ENCODE peak calls at places on chromosomes 13 and 19, in seven cellular contexts. One of them, this sample, is unnamed.

GRCh38 chr19:55358943-55359908 is 3.8 kb downstream of the GARIN5B start:
- DNase-seq in stimulated activated CD8-positive, alpha-beta memory T cell treated with anti-CD3 and anti-CD28 coated beads, Interleukin-7, amount 100 ng/mL, for 24 hours: no peak
- DNase-seq in effector memory CD8-positive, alpha-beta T cell: no peak
- DNase-seq in NCI-H146: no peak
- DNase-seq in HFFc6: no peak
- DNase-seq in activated T-helper 1 cell treated with anti-CD3 and anti-CD28 coated beads, Interleukin-2, amount 50 U/mL, for 16 hours: no peak
- DNase-seq in fibroblast of lung: no peak
- DNase-seq in this sample: no peak

GRCh38 chr19:7469654-7470285 is 19.1 kb downstream of the PEX11G start:
- DNase-seq in stimulated activated CD8-positive, alpha-beta memory T cell treated with anti-CD3 and anti-CD28 coated beads, Interleukin-7, amount 100 ng/mL, for 24 hours: no peak
- DNase-seq in effector memory CD8-positive, alpha-beta T cell: no peak
- DNase-seq in NCI-H146: no peak
- DNase-seq in HFFc6: no peak
- DNase-seq in activated T-helper 1 cell treated with anti-CD3 and anti-CD28 coated beads, Interleukin-2, amount 50 U/mL, for 16 hours: no peak
- DNase-seq in fibroblast of lung: no peak
- DNase-seq in this sample: no peak

GRCh38 chr13:88840085-88840484 is 1168.9 kb downstream of the SLITRK5 start:
- DNase-seq in stimulated activated CD8-positive, alpha-beta memory T cell treated with anti-CD3 and anti-CD28 coated beads, Interleukin-7, amount 100 ng/mL, for 24 hours: no peak
- DNase-seq in effector memory CD8-positive, alpha-beta T cell: no peak
- DNase-seq in NCI-H146: no peak
- DNase-seq in HFFc6: no peak
- DNase-seq in activated T-helper 1 cell treated with anti-CD3 and anti-CD28 coated beads, Interleukin-2, amount 50 U/mL, for 16 hours: no peak
- DNase-seq in fibroblast of lung: no peak
- DNase-seq in this sample: no peak

GRCh38 chr19:38711726-38712153 is 32.5 kb downstream of the CAPN12 start:
- DNase-seq in stimulated activated CD8-positive, alpha-beta memory T cell treated with anti-CD3 and anti-CD28 coated beads, Interleukin-7, amount 100 ng/mL, for 24 hours: no peak
- DNase-seq in effector memory CD8-positive, alpha-beta T cell: no peak
- DNase-seq in NCI-H146: no peak
- DNase-seq in HFFc6: peak; percentile 92
- DNase-seq in activated T-helper 1 cell treated with anti-CD3 and anti-CD28 coated beads, Interleukin-2, amount 50 U/mL, for 16 hours: no peak
- DNase-seq in fibroblast of lung: peak; percentile 95
- DNase-seq in this sample: no peak

GRCh38 chr13:95300625-95301134 is 571 bp downstream of the ABCC4 start:
- DNase-seq in stimulated activated CD8-positive, alpha-beta memory T cell treated with anti-CD3 and anti-CD28 coated beads, Interleukin-7, amount 100 ng/mL, for 24 hours: peak; percentile 23
- DNase-seq in effector memory CD8-positive, alpha-beta T cell: no peak
- DNase-seq in NCI-H146: peak; percentile 67
- DNase-seq in HFFc6: peak; percentile 54
- DNase-seq in activated T-helper 1 cell treated with anti-CD3 and anti-CD28 coated beads, Interleukin-2, amount 50 U/mL, for 16 hours: peak; percentile 7
- DNase-seq in fibroblast of lung: peak; percentile 51
- DNase-seq in this sample: no peak

GRCh38 chr13:30963794-30964193 is 31.3 kb downstream of the TEX26 start:
- DNase-seq in stimulated activated CD8-positive, alpha-beta memory T cell treated with anti-CD3 and anti-CD28 coated beads, Interleukin-7, amount 100 ng/mL, for 24 hours: no peak
- DNase-seq in effector memory CD8-positive, alpha-beta T cell: no peak
- DNase-seq in NCI-H146: no peak
- DNase-seq in HFFc6: no peak
- DNase-seq in activated T-helper 1 cell treated with anti-CD3 and anti-CD28 coated beads, Interleukin-2, amount 50 U/mL, for 16 hours: no peak
- DNase-seq in fibroblast of lung: peak; percentile 18
- DNase-seq in this sample: no peak

GRCh38 chr13:52695856-52696255 is 43.2 kb downstream of the SUGT1 start:
- DNase-seq in stimulated activated CD8-positive, alpha-beta memory T cell treated with anti-CD3 and anti-CD28 coated beads, Interleukin-7, amount 100 ng/mL, for 24 hours: no peak
- DNase-seq in effector memory CD8-positive, alpha-beta T cell: no peak
- DNase-seq in NCI-H146: no peak
- DNase-seq in HFFc6: peak; percentile 16
- DNase-seq in activated T-helper 1 cell treated with anti-CD3 and anti-CD28 coated beads, Interleukin-2, amount 50 U/mL, for 16 hours: no peak
- DNase-seq in fibroblast of lung: peak; percentile 42
- DNase-seq in this sample: no peak

GRCh38 chr19:2970201-2970838 is 7.0 kb upstream of the TLE6 start:
- DNase-seq in stimulated activated CD8-positive, alpha-beta memory T cell treated with anti-CD3 and anti-CD28 coated beads, Interleukin-7, amount 100 ng/mL, for 24 hours: no peak
- DNase-seq in effector memory CD8-positive, alpha-beta T cell: no peak
- DNase-seq in NCI-H146: no peak
- DNase-seq in HFFc6: peak; percentile 29
- DNase-seq in activated T-helper 1 cell treated with anti-CD3 and anti-CD28 coated beads, Interleukin-2, amount 50 U/mL, for 16 hours: no peak
- DNase-seq in fibroblast of lung: peak; percentile 8
- DNase-seq in this sample: no peak

GRCh38 chr19:13610042-13610691 is 103.9 kb upstream of the CACNA1A start:
- DNase-seq in stimulated activated CD8-positive, alpha-beta memory T cell treated with anti-CD3 and anti-CD28 coated beads, Interleukin-7, amount 100 ng/mL, for 24 hours: no peak
- DNase-seq in effector memory CD8-positive, alpha-beta T cell: no peak
- DNase-seq in NCI-H146: peak; percentile 100
- DNase-seq in HFFc6: no peak
- DNase-seq in activated T-helper 1 cell treated with anti-CD3 and anti-CD28 coated beads, Interleukin-2, amount 50 U/mL, for 16 hours: no peak
- DNase-seq in fibroblast of lung: no peak
- DNase-seq in this sample: no peak

GRCh38 chr13:102847272-102848234 is 1.7 kb downstream of the ERCC5 start:
- DNase-seq in stimulated activated CD8-positive, alpha-beta memory T cell treated with anti-CD3 and anti-CD28 coated beads, Interleukin-7, amount 100 ng/mL, for 24 hours: no peak
- DNase-seq in effector memory CD8-positive, alpha-beta T cell: no peak
- DNase-seq in NCI-H146: peak; percentile 28
- DNase-seq in HFFc6: no peak
- DNase-seq in activated T-helper 1 cell treated with anti-CD3 and anti-CD28 coated beads, Interleukin-2, amount 50 U/mL, for 16 hours: no peak
- DNase-seq in fibroblast of lung: peak; percentile 35
- DNase-seq in this sample: peak; percentile 25

GRCh38 chr19:57689750-57690149 is 8.0 kb downstream of the ZNF551 start:
- DNase-seq in stimulated activated CD8-positive, alpha-beta memory T cell treated with anti-CD3 and anti-CD28 coated beads, Interleukin-7, amount 100 ng/mL, for 24 hours: no peak
- DNase-seq in effector memory CD8-positive, alpha-beta T cell: no peak
- DNase-seq in NCI-H146: no peak
- DNase-seq in HFFc6: no peak
- DNase-seq in activated T-helper 1 cell treated with anti-CD3 and anti-CD28 coated beads, Interleukin-2, amount 50 U/mL, for 16 hours: no peak
- DNase-seq in fibroblast of lung: no peak
- DNase-seq in this sample: no peak

GRCh38 chr19:15452111-15453047 is 2.6 kb upstream of the WIZ start:
- DNase-seq in stimulated activated CD8-positive, alpha-beta memory T cell treated with anti-CD3 and anti-CD28 coated beads, Interleukin-7, amount 100 ng/mL, for 24 hours: no peak
- DNase-seq in effector memory CD8-positive, alpha-beta T cell: no peak
- DNase-seq in NCI-H146: peak; percentile 77
- DNase-seq in HFFc6: no peak
- DNase-seq in activated T-helper 1 cell treated with anti-CD3 and anti-CD28 coated beads, Interleukin-2, amount 50 U/mL, for 16 hours: no peak
- DNase-seq in fibroblast of lung: peak; percentile 68
- DNase-seq in this sample: peak; percentile 66

GRCh38 chr19:54388001-54388802 is 23.5 kb upstream of the LAIR1 start:
- DNase-seq in stimulated activated CD8-positive, alpha-beta memory T cell treated with anti-CD3 and anti-CD28 coated beads, Interleukin-7, amount 100 ng/mL, for 24 hours: no peak
- DNase-seq in effector memory CD8-positive, alpha-beta T cell: peak; percentile 14
- DNase-seq in NCI-H146: peak; percentile 8
- DNase-seq in HFFc6: no peak
- DNase-seq in activated T-helper 1 cell treated with anti-CD3 and anti-CD28 coated beads, Interleukin-2, amount 50 U/mL, for 16 hours: peak; percentile 10
- DNase-seq in fibroblast of lung: no peak
- DNase-seq in this sample: no peak

GRCh38 chr19:18807861-18808331 is 16.8 kb upstream of the COMP start:
- DNase-seq in stimulated activated CD8-positive, alpha-beta memory T cell treated with anti-CD3 and anti-CD28 coated beads, Interleukin-7, amount 100 ng/mL, for 24 hours: no peak
- DNase-seq in effector memory CD8-positive, alpha-beta T cell: no peak
- DNase-seq in NCI-H146: no peak
- DNase-seq in HFFc6: peak; percentile 54
- DNase-seq in activated T-helper 1 cell treated with anti-CD3 and anti-CD28 coated beads, Interleukin-2, amount 50 U/mL, for 16 hours: no peak
- DNase-seq in fibroblast of lung: no peak
- DNase-seq in this sample: no peak

GRCh38 chr19:55255618-55256423 is 3.0 kb downstream of the PPP6R1 start:
- DNase-seq in stimulated activated CD8-positive, alpha-beta memory T cell treated with anti-CD3 and anti-CD28 coated beads, Interleukin-7, amount 100 ng/mL, for 24 hours: no peak
- DNase-seq in effector memory CD8-positive, alpha-beta T cell: peak; percentile 30
- DNase-seq in NCI-H146: no peak
- DNase-seq in HFFc6: peak; percentile 53
- DNase-seq in activated T-helper 1 cell treated with anti-CD3 and anti-CD28 coated beads, Interleukin-2, amount 50 U/mL, for 16 hours: no peak
- DNase-seq in fibroblast of lung: peak; percentile 39
- DNase-seq in this sample: no peak

GRCh38 chr13:63088226-63088625 is 1672.6 kb upstream of the PCDH20 start:
- DNase-seq in stimulated activated CD8-positive, alpha-beta memory T cell treated with anti-CD3 and anti-CD28 coated beads, Interleukin-7, amount 100 ng/mL, for 24 hours: no peak
- DNase-seq in effector memory CD8-positive, alpha-beta T cell: no peak
- DNase-seq in NCI-H146: no peak
- DNase-seq in HFFc6: no peak
- DNase-seq in activated T-helper 1 cell treated with anti-CD3 and anti-CD28 coated beads, Interleukin-2, amount 50 U/mL, for 16 hours: no peak
- DNase-seq in fibroblast of lung: peak; percentile 68
- DNase-seq in this sample: no peak

GRCh38 chr19:6802336-6803035 is 30.0 kb downstream of the VAV1 start:
- DNase-seq in stimulated activated CD8-positive, alpha-beta memory T cell treated with anti-CD3 and anti-CD28 coated beads, Interleukin-7, amount 100 ng/mL, for 24 hours: peak; percentile 53
- DNase-seq in effector memory CD8-positive, alpha-beta T cell: peak; percentile 60
- DNase-seq in NCI-H146: no peak
- DNase-seq in HFFc6: no peak
- DNase-seq in activated T-helper 1 cell treated with anti-CD3 and anti-CD28 coated beads, Interleukin-2, amount 50 U/mL, for 16 hours: peak; percentile 61
- DNase-seq in fibroblast of lung: no peak
- DNase-seq in this sample: no peak

GRCh38 chr19:52221031-52221430 is 31.2 kb downstream of the PPP2R1A start:
- DNase-seq in stimulated activated CD8-positive, alpha-beta memory T cell treated with anti-CD3 and anti-CD28 coated beads, Interleukin-7, amount 100 ng/mL, for 24 hours: no peak
- DNase-seq in effector memory CD8-positive, alpha-beta T cell: no peak
- DNase-seq in NCI-H146: no peak
- DNase-seq in HFFc6: no peak
- DNase-seq in activated T-helper 1 cell treated with anti-CD3 and anti-CD28 coated beads, Interleukin-2, amount 50 U/mL, for 16 hours: no peak
- DNase-seq in fibroblast of lung: no peak
- DNase-seq in this sample: no peak

GRCh38 chr19:45817725-45818301 is 2.7 kb upstream of the RSPH6A start:
- DNase-seq in stimulated activated CD8-positive, alpha-beta memory T cell treated with anti-CD3 and anti-CD28 coated beads, Interleukin-7, amount 100 ng/mL, for 24 hours: no peak
- DNase-seq in effector memory CD8-positive, alpha-beta T cell: no peak
- DNase-seq in NCI-H146: no peak
- DNase-seq in HFFc6: no peak
- DNase-seq in activated T-helper 1 cell treated with anti-CD3 and anti-CD28 coated beads, Interleukin-2, amount 50 U/mL, for 16 hours: no peak
- DNase-seq in fibroblast of lung: no peak
- DNase-seq in this sample: no peak

GRCh38 chr19:42282036-42282762 is 13.1 kb downstream of the CIC start:
- DNase-seq in stimulated activated CD8-positive, alpha-beta memory T cell treated with anti-CD3 and anti-CD28 coated beads, Interleukin-7, amount 100 ng/mL, for 24 hours: no peak
- DNase-seq in effector memory CD8-positive, alpha-beta T cell: no peak
- DNase-seq in NCI-H146: no peak
- DNase-seq in HFFc6: no peak
- DNase-seq in activated T-helper 1 cell treated with anti-CD3 and anti-CD28 coated beads, Interleukin-2, amount 50 U/mL, for 16 hours: no peak
- DNase-seq in fibroblast of lung: peak; percentile 52
- DNase-seq in this sample: no peak

GRCh38 chr19:38685666-38686529 is 38.4 kb downstream of the ACTN4 start:
- DNase-seq in stimulated activated CD8-positive, alpha-beta memory T cell treated with anti-CD3 and anti-CD28 coated beads, Interleukin-7, amount 100 ng/mL, for 24 hours: no peak
- DNase-seq in effector memory CD8-positive, alpha-beta T cell: no peak
- DNase-seq in NCI-H146: no peak
- DNase-seq in HFFc6: peak; percentile 60
- DNase-seq in activated T-helper 1 cell treated with anti-CD3 and anti-CD28 coated beads, Interleukin-2, amount 50 U/mL, for 16 hours: no peak
- DNase-seq in fibroblast of lung: peak; percentile 69
- DNase-seq in this sample: no peak

GRCh38 chr13:19085258-19085657 is 96.4 kb downstream of the TUBA3C start:
- DNase-seq in stimulated activated CD8-positive, alpha-beta memory T cell treated with anti-CD3 and anti-CD28 coated beads, Interleukin-7, amount 100 ng/mL, for 24 hours: no peak
- DNase-seq in effector memory CD8-positive, alpha-beta T cell: no peak
- DNase-seq in NCI-H146: no peak
- DNase-seq in HFFc6: no peak
- DNase-seq in activated T-helper 1 cell treated with anti-CD3 and anti-CD28 coated beads, Interleukin-2, amount 50 U/mL, for 16 hours: no peak
- DNase-seq in fibroblast of lung: no peak
- DNase-seq in this sample: no peak

GRCh38 chr19:47230122-47230920 is 678 bp downstream of the BBC3 start:
- DNase-seq in stimulated activated CD8-positive, alpha-beta memory T cell treated with anti-CD3 and anti-CD28 coated beads, Interleukin-7, amount 100 ng/mL, for 24 hours: peak; percentile 69
- DNase-seq in effector memory CD8-positive, alpha-beta T cell: peak; percentile 91
- DNase-seq in NCI-H146: peak; percentile 37
- DNase-seq in HFFc6: peak; percentile 19
- DNase-seq in activated T-helper 1 cell treated with anti-CD3 and anti-CD28 coated beads, Interleukin-2, amount 50 U/mL, for 16 hours: peak; percentile 76
- DNase-seq in fibroblast of lung: peak; percentile 34
- DNase-seq in this sample: no peak

GRCh38 chr13:110108348-110109139 is 198.4 kb downstream of the COL4A1 start:
- DNase-seq in stimulated activated CD8-positive, alpha-beta memory T cell treated with anti-CD3 and anti-CD28 coated beads, Interleukin-7, amount 100 ng/mL, for 24 hours: no peak
- DNase-seq in effector memory CD8-positive, alpha-beta T cell: no peak
- DNase-seq in NCI-H146: peak; percentile 80
- DNase-seq in HFFc6: peak; percentile 83
- DNase-seq in activated T-helper 1 cell treated with anti-CD3 and anti-CD28 coated beads, Interleukin-2, amount 50 U/mL, for 16 hours: no peak
- DNase-seq in fibroblast of lung: peak; percentile 86
- DNase-seq in this sample: no peak

GRCh38 chr19:18832331-18833140 is 777 bp downstream of the UPF1 start:
- DNase-seq in stimulated activated CD8-positive, alpha-beta memory T cell treated with anti-CD3 and anti-CD28 coated beads, Interleukin-7, amount 100 ng/mL, for 24 hours: no peak
- DNase-seq in effector memory CD8-positive, alpha-beta T cell: no peak
- DNase-seq in NCI-H146: peak; percentile 28
- DNase-seq in HFFc6: peak; percentile 33
- DNase-seq in activated T-helper 1 cell treated with anti-CD3 and anti-CD28 coated beads, Interleukin-2, amount 50 U/mL, for 16 hours: no peak
- DNase-seq in fibroblast of lung: no peak
- DNase-seq in this sample: no peak

GRCh38 chr13:42174344-42175162 is 97.4 kb upstream of the AKAP11 start:
- DNase-seq in stimulated activated CD8-positive, alpha-beta memory T cell treated with anti-CD3 and anti-CD28 coated beads, Interleukin-7, amount 100 ng/mL, for 24 hours: no peak
- DNase-seq in effector memory CD8-positive, alpha-beta T cell: no peak
- DNase-seq in NCI-H146: no peak
- DNase-seq in HFFc6: peak; percentile 70
- DNase-seq in activated T-helper 1 cell treated with anti-CD3 and anti-CD28 coated beads, Interleukin-2, amount 50 U/mL, for 16 hours: no peak
- DNase-seq in fibroblast of lung: peak; percentile 60
- DNase-seq in this sample: no peak

GRCh38 chr13:35818577-35819165 is 312.5 kb downstream of the DCLK1 start:
- DNase-seq in stimulated activated CD8-positive, alpha-beta memory T cell treated with anti-CD3 and anti-CD28 coated beads, Interleukin-7, amount 100 ng/mL, for 24 hours: no peak
- DNase-seq in effector memory CD8-positive, alpha-beta T cell: no peak
- DNase-seq in NCI-H146: peak; percentile 35
- DNase-seq in HFFc6: peak; percentile 24
- DNase-seq in activated T-helper 1 cell treated with anti-CD3 and anti-CD28 coated beads, Interleukin-2, amount 50 U/mL, for 16 hours: no peak
- DNase-seq in fibroblast of lung: peak; percentile 30
- DNase-seq in this sample: peak; percentile 33

GRCh38 chr13:70568571-70568970 is 460.3 kb upstream of the KLHL1 start:
- DNase-seq in stimulated activated CD8-positive, alpha-beta memory T cell treated with anti-CD3 and anti-CD28 coated beads, Interleukin-7, amount 100 ng/mL, for 24 hours: no peak
- DNase-seq in effector memory CD8-positive, alpha-beta T cell: no peak
- DNase-seq in NCI-H146: peak; percentile 42
- DNase-seq in HFFc6: peak; percentile 39
- DNase-seq in activated T-helper 1 cell treated with anti-CD3 and anti-CD28 coated beads, Interleukin-2, amount 50 U/mL, for 16 hours: no peak
- DNase-seq in fibroblast of lung: peak; percentile 16
- DNase-seq in this sample: peak; percentile 16

GRCh38 chr13:50208826-50209335 is 193.6 kb downstream of the KCNRG start:
- DNase-seq in stimulated activated CD8-positive, alpha-beta memory T cell treated with anti-CD3 and anti-CD28 coated beads, Interleukin-7, amount 100 ng/mL, for 24 hours: no peak
- DNase-seq in effector memory CD8-positive, alpha-beta T cell: no peak
- DNase-seq in NCI-H146: no peak
- DNase-seq in HFFc6: no peak
- DNase-seq in activated T-helper 1 cell treated with anti-CD3 and anti-CD28 coated beads, Interleukin-2, amount 50 U/mL, for 16 hours: no peak
- DNase-seq in fibroblast of lung: peak; percentile 92
- DNase-seq in this sample: no peak

GRCh38 chr19:13843104-13843921 is 33.6 kb upstream of the NANOS3 start:
- DNase-seq in stimulated activated CD8-positive, alpha-beta memory T cell treated with anti-CD3 and anti-CD28 coated beads, Interleukin-7, amount 100 ng/mL, for 24 hours: no peak
- DNase-seq in effector memory CD8-positive, alpha-beta T cell: no peak
- DNase-seq in NCI-H146: peak; percentile 57
- DNase-seq in HFFc6: no peak
- DNase-seq in activated T-helper 1 cell treated with anti-CD3 and anti-CD28 coated beads, Interleukin-2, amount 50 U/mL, for 16 hours: no peak
- DNase-seq in fibroblast of lung: peak; percentile 64
- DNase-seq in this sample: no peak

GRCh38 chr13:20923272-20923671 is 20.7 kb upstream of the XPO4 start:
- DNase-seq in stimulated activated CD8-positive, alpha-beta memory T cell treated with anti-CD3 and anti-CD28 coated beads, Interleukin-7, amount 100 ng/mL, for 24 hours: no peak
- DNase-seq in effector memory CD8-positive, alpha-beta T cell: no peak
- DNase-seq in NCI-H146: no peak
- DNase-seq in HFFc6: no peak
- DNase-seq in activated T-helper 1 cell treated with anti-CD3 and anti-CD28 coated beads, Interleukin-2, amount 50 U/mL, for 16 hours: no peak
- DNase-seq in fibroblast of lung: no peak
- DNase-seq in this sample: no peak

GRCh38 chr13:18947376-18947977 is 234.1 kb downstream of the TUBA3C start:
- DNase-seq in stimulated activated CD8-positive, alpha-beta memory T cell treated with anti-CD3 and anti-CD28 coated beads, Interleukin-7, amount 100 ng/mL, for 24 hours: no peak
- DNase-seq in effector memory CD8-positive, alpha-beta T cell: no peak
- DNase-seq in NCI-H146: no peak
- DNase-seq in HFFc6: no peak
- DNase-seq in activated T-helper 1 cell treated with anti-CD3 and anti-CD28 coated beads, Interleukin-2, amount 50 U/mL, for 16 hours: no peak
- DNase-seq in fibroblast of lung: no peak
- DNase-seq in this sample: no peak

GRCh38 chr19:35204799-35205732 is 23.5 kb downstream of the FAM187B start:
- DNase-seq in stimulated activated CD8-positive, alpha-beta memory T cell treated with anti-CD3 and anti-CD28 coated beads, Interleukin-7, amount 100 ng/mL, for 24 hours: no peak
- DNase-seq in effector memory CD8-positive, alpha-beta T cell: no peak
- DNase-seq in NCI-H146: no peak
- DNase-seq in HFFc6: no peak
- DNase-seq in activated T-helper 1 cell treated with anti-CD3 and anti-CD28 coated beads, Interleukin-2, amount 50 U/mL, for 16 hours: no peak
- DNase-seq in fibroblast of lung: no peak
- DNase-seq in this sample: no peak

GRCh38 chr19:15091918-15092753 is 10.1 kb downstream of the OR1I1 start:
- DNase-seq in stimulated activated CD8-positive, alpha-beta memory T cell treated with anti-CD3 and anti-CD28 coated beads, Interleukin-7, amount 100 ng/mL, for 24 hours: no peak
- DNase-seq in effector memory CD8-positive, alpha-beta T cell: peak; percentile 66
- DNase-seq in NCI-H146: peak; percentile 80
- DNase-seq in HFFc6: peak; percentile 55
- DNase-seq in activated T-helper 1 cell treated with anti-CD3 and anti-CD28 coated beads, Interleukin-2, amount 50 U/mL, for 16 hours: peak; percentile 11
- DNase-seq in fibroblast of lung: peak; percentile 50
- DNase-seq in this sample: peak; percentile 51

GRCh38 chr19:7602240-7602934 is 6.7 kb downstream of the CAMSAP3 start:
- DNase-seq in stimulated activated CD8-positive, alpha-beta memory T cell treated with anti-CD3 and anti-CD28 coated beads, Interleukin-7, amount 100 ng/mL, for 24 hours: no peak
- DNase-seq in effector memory CD8-positive, alpha-beta T cell: no peak
- DNase-seq in NCI-H146: no peak
- DNase-seq in HFFc6: no peak
- DNase-seq in activated T-helper 1 cell treated with anti-CD3 and anti-CD28 coated beads, Interleukin-2, amount 50 U/mL, for 16 hours: no peak
- DNase-seq in fibroblast of lung: no peak
- DNase-seq in this sample: no peak

GRCh38 chr13:42486711-42487198 is 87.2 kb upstream of the TNFSF11 start:
- DNase-seq in stimulated activated CD8-positive, alpha-beta memory T cell treated with anti-CD3 and anti-CD28 coated beads, Interleukin-7, amount 100 ng/mL, for 24 hours: no peak
- DNase-seq in effector memory CD8-positive, alpha-beta T cell: no peak
- DNase-seq in NCI-H146: no peak
- DNase-seq in HFFc6: peak; percentile 55
- DNase-seq in activated T-helper 1 cell treated with anti-CD3 and anti-CD28 coated beads, Interleukin-2, amount 50 U/mL, for 16 hours: no peak
- DNase-seq in fibroblast of lung: peak; percentile 84
- DNase-seq in this sample: peak; percentile 47

GRCh38 chr19:3325451-3325850 is 40.9 kb upstream of the NFIC start:
- DNase-seq in stimulated activated CD8-positive, alpha-beta memory T cell treated with anti-CD3 and anti-CD28 coated beads, Interleukin-7, amount 100 ng/mL, for 24 hours: no peak
- DNase-seq in effector memory CD8-positive, alpha-beta T cell: no peak
- DNase-seq in NCI-H146: no peak
- DNase-seq in HFFc6: no peak
- DNase-seq in activated T-helper 1 cell treated with anti-CD3 and anti-CD28 coated beads, Interleukin-2, amount 50 U/mL, for 16 hours: no peak
- DNase-seq in fibroblast of lung: no peak
- DNase-seq in this sample: no peak